ENCODE peak calls at places on chromosomes 13 and 19, in seven cellular contexts. I, C, F, M, X, V and W are unnamed samples.

GRCh38 chr19:12796146-12797071 is 5.1 kb downstream of the JUNB start:
- DNase-seq in X (peak; percentile 80), C (peak; percentile 82), M (peak; percentile 73), F (peak; percentile 73), V (peak; percentile 59), I (peak; percentile 73), W (peak; percentile 58)

GRCh38 chr19:11657307-11657706 is 60.0 kb downstream of the ZNF627 start:
- DNase-seq in X (no peak), V (no peak), C (peak; percentile 3), I (no peak), F (no peak), M (peak; percentile 23), W (no peak)

GRCh38 chr13:54016548-54016947 is 987.9 kb downstream of the OLFM4 start:
- DNase-seq in I (no peak), V (no peak), X (no peak), M (no peak), C (no peak), F (no peak), W (no peak)

GRCh38 chr19:50330365-50331078 is 1.3 kb upstream of the KCNC3 start:
- DNase-seq in X (peak; percentile 26), V (peak; percentile 53), F (no peak), I (peak; percentile 67), C (peak; percentile 89), M (peak; percentile 80), W (peak; percentile 60)

GRCh38 chr19:4539697-4540581 is at the start of gene LRG1:
- DNase-seq in V (no peak), F (peak; percentile 90), M (no peak), X (no peak), I (no peak), C (peak; percentile 96), W (no peak)

GRCh38 chr13:23871616-23872220 is 17.5 kb downstream of the MIPEP start:
- DNase-seq in I (no peak), F (peak; percentile 35), M (peak; percentile 26), V (no peak), C (no peak), X (peak; percentile 56), W (no peak)

GRCh38 chr19:28966737-28967401 is 246.1 kb downstream of the UQCRFS1 start:
- DNase-seq in X (peak; percentile 55), I (no peak), F (no peak), C (no peak), M (no peak), V (no peak), W (no peak)

GRCh38 chr13:66700336-66700735 is 529.8 kb downstream of the PCDH9 start:
- DNase-seq in V (no peak), I (no peak), C (no peak), M (no peak), F (no peak), X (no peak), W (no peak)

GRCh38 chr13:30097695-30098094 is 209.7 kb downstream of the KATNAL1 start:
- DNase-seq in C (no peak), F (no peak), V (no peak), X (no peak), M (no peak), I (no peak), W (no peak)

GRCh38 chr13:33798023-33798422 is 19.9 kb upstream of the RFC3 start:
- DNase-seq in X (no peak), C (no peak), V (no peak), F (peak; percentile 21), I (no peak), M (no peak), W (no peak)